ENCODE peak calls at places on chromosomes 1 and 21, in eight cellular contexts. J is HS-5; Y is Right ventricle myocardium superior; A is EH; W is OCI-M1; E is heart left ventricle; P is stimulated activated CD4-positive, alpha-beta T cell treated with anti-CD3 and anti-CD28 coated beads, Interleukin-4, amount 100 ng/mL, for 1 hour; D is T follicular helper cell. T is an unnamed sample.

GRCh38 chr1:235739124-235739523 is 89.5 kb upstream of the GNG4 start:
- DNase-seq in J (peak), D (no peak), E (no peak), W (no peak), A (peak), Y (no peak), P (no peak), T (no peak)

GRCh38 chr21:44509539-44509938 is 30.5 kb downstream of the KRTAP10-1 start:
- DNase-seq in W (peak), P (no peak), D (no peak), E (peak), A (no peak), Y (peak), J (no peak), T (no peak)

GRCh38 chr1:231387770-231388669 is 34.1 kb downstream of the EGLN1 start:
- DNase-seq in J (no peak), P (no peak), D (no peak), Y (no peak), A (peak), E (no peak), W (no peak), T (no peak)

GRCh38 chr1:182616130-182617074 is 12.2 kb upstream of the RGS16 start:
- DNase-seq in J (no peak), E (peak), A (peak), Y (peak), W (peak), D (peak), P (peak), T (peak)

GRCh38 chr1:156492013-156492590 is 8.5 kb downstream of the MEF2D start:
- DNase-seq in E (no peak), D (no peak), J (no peak), P (no peak), Y (peak), A (no peak), W (no peak), T (no peak)

GRCh38 chr1:59704721-59705120 is 110.0 kb upstream of the HOOK1 start:
- DNase-seq in W (no peak), D (no peak), P (no peak), Y (no peak), E (no peak), A (no peak), J (no peak), T (no peak)

GRCh38 chr1:221998186-221998612 is 256.3 kb upstream of the DUSP10 start:
- DNase-seq in D (no peak), J (no peak), P (no peak), E (no peak), W (peak), Y (no peak), A (peak), T (no peak)

GRCh38 chr1:54814148-54814498 is 13.0 kb upstream of the TTC22 start:
- DNase-seq in D (no peak), Y (no peak), J (no peak), A (no peak), P (no peak), W (no peak), E (no peak), T (no peak)

GRCh38 chr1:2933431-2934172 is 87.7 kb upstream of the ACTRT2 start:
- DNase-seq in D (no peak), W (no peak), Y (peak), J (no peak), A (no peak), E (no peak), P (no peak), T (no peak)

GRCh38 chr21:15005391-15005790 is 59.4 kb downstream of the NRIP1 start:
- DNase-seq in E (no peak), A (peak), P (no peak), D (no peak), Y (no peak), W (no peak), J (no peak), T (no peak)

GRCh38 chr1:107766533-107766932 is 198.4 kb downstream of the VAV3 start:
- DNase-seq in Y (no peak), A (no peak), P (no peak), D (no peak), E (no peak), W (no peak), J (no peak), T (no peak)

GRCh38 chr1:19644422-19644760 is 280 bp downstream of the NBL1 start:
- DNase-seq in E (no peak), J (no peak), P (no peak), A (no peak), Y (no peak), D (no peak), W (no peak), T (no peak)

GRCh38 chr1:152029144-152029936 is 7.5 kb downstream of the S100A11 start:
- DNase-seq in J (peak), P (peak), Y (no peak), D (no peak), A (peak), E (no peak), W (peak), T (no peak)

GRCh38 chr1:45299981-45300668 is 26.6 kb upstream of the HPDL start:
- DNase-seq in E (no peak), P (peak), Y (no peak), W (peak), D (peak), A (peak), J (peak), T (no peak)

GRCh38 chr1:72623299-72623708 is 341.0 kb upstream of the NEGR1 start:
- DNase-seq in E (no peak), W (peak), P (no peak), Y (no peak), A (peak), D (no peak), J (peak), T (no peak)

GRCh38 chr1:34408011-34408410 is 231.3 kb downstream of the C1orf94 start:
- DNase-seq in E (no peak), D (no peak), W (no peak), Y (no peak), J (peak), A (peak), P (no peak), T (no peak)

GRCh38 chr1:2124446-2125198 is 70.0 kb downstream of the FAAP20 start:
- DNase-seq in A (no peak), P (no peak), E (peak), Y (peak), D (no peak), J (no peak), W (no peak), T (no peak)

GRCh38 chr1:53938136-53938830 is 7.2 kb downstream of the IFT25 start:
- DNase-seq in Y (no peak), W (no peak), J (no peak), E (no peak), A (peak), P (no peak), D (no peak), T (no peak)

GRCh38 chr1:203888807-203889251 is 27.4 kb downstream of the SNRPE start:
- DNase-seq in A (peak), E (no peak), P (no peak), Y (no peak), W (no peak), D (no peak), J (peak), T (no peak)

GRCh38 chr1:187788686-187789085 is 959.9 kb downstream of the PLA2G4A start:
- DNase-seq in J (no peak), E (no peak), P (no peak), D (no peak), Y (no peak), A (no peak), W (no peak), T (no peak)

GRCh38 chr1:191176131-191176530 is 698.5 kb upstream of the BRINP3 start:
- DNase-seq in W (no peak), P (no peak), J (no peak), Y (no peak), E (no peak), A (no peak), D (no peak), T (no peak)

GRCh38 chr1:3030663-3031381 is 9.6 kb downstream of the ACTRT2 start:
- DNase-seq in P (no peak), W (no peak), D (no peak), A (no peak), Y (peak), J (no peak), E (peak), T (no peak)

GRCh38 chr1:33392639-33393038 is 38.3 kb downstream of the PHC2 start:
- DNase-seq in J (no peak), Y (no peak), E (no peak), A (peak), D (no peak), P (no peak), W (no peak), T (no peak)

GRCh38 chr1:35844826-35845225 is 37.0 kb downstream of the AGO4 start:
- DNase-seq in Y (no peak), A (no peak), P (no peak), D (no peak), E (no peak), J (no peak), W (no peak), T (no peak)

GRCh38 chr1:176149939-176150807 is 56.9 kb downstream of the COP1 start:
- DNase-seq in J (no peak), P (no peak), Y (no peak), A (no peak), W (no peak), D (no peak), E (no peak), T (no peak)

GRCh38 chr1:237814319-237814924 is 76.3 kb downstream of the ZP4 start:
- DNase-seq in J (no peak), E (no peak), P (no peak), D (no peak), Y (no peak), W (peak), A (no peak), T (no peak)

GRCh38 chr1:162548170-162548569 is 13.4 kb upstream of the UAP1 start:
- DNase-seq in D (no peak), A (peak), E (no peak), J (no peak), P (no peak), W (no peak), Y (no peak), T (no peak)

GRCh38 chr1:216766633-216767325 is 43.5 kb upstream of the ESRRG start:
- DNase-seq in J (no peak), A (no peak), P (no peak), E (no peak), Y (no peak), D (no peak), W (peak), T (no peak)

GRCh38 chr1:24970399-24970753 is 40.3 kb upstream of the RUNX3 start:
- DNase-seq in P (no peak), D (no peak), A (peak), E (no peak), J (no peak), Y (no peak), W (no peak), T (no peak)

GRCh38 chr1:55474168-55474786 is 259.1 kb upstream of the USP24 start:
- DNase-seq in P (no peak), W (peak), J (no peak), E (no peak), D (no peak), Y (no peak), A (peak), T (no peak)

GRCh38 chr1:225462714-225463574 is 35.1 kb upstream of the LBR start:
- DNase-seq in Y (peak), J (no peak), W (no peak), E (no peak), P (no peak), A (no peak), D (no peak), T (no peak)

GRCh38 chr1:93652335-93652949 is 29.2 kb downstream of the BCAR3 start:
- DNase-seq in Y (no peak), J (no peak), P (no peak), A (no peak), D (no peak), W (no peak), E (no peak), T (no peak)

GRCh38 chr1:21541835-21542234 is 32.6 kb downstream of the ALPL start:
- DNase-seq in E (peak), J (no peak), D (no peak), A (peak), Y (peak), P (no peak), W (no peak), T (no peak)

GRCh38 chr1:2468041-2468472 is 8.0 kb upstream of the PLCH2 start:
- DNase-seq in W (peak), E (peak), P (peak), A (peak), D (peak), Y (no peak), J (no peak), T (no peak)

GRCh38 chr1:85275701-85276289 is 637 bp downstream of the BCL10 start:
- DNase-seq in W (no peak), J (no peak), Y (no peak), D (no peak), A (no peak), P (no peak), E (no peak), T (no peak)

GRCh38 chr1:178650950-178651461 is 74.0 kb upstream of the RALGPS2 start:
- DNase-seq in A (peak), D (no peak), E (no peak), Y (no peak), P (no peak), W (no peak), J (peak), T (no peak)

GRCh38 chr1:42379794-42380616 is 587 bp upstream of the RIMKLA start:
- DNase-seq in Y (no peak), P (peak), W (no peak), E (no peak), J (no peak), A (peak), D (no peak), T (peak)

T was measured in activated T-helper 2 cell treated with anti-CD3 and anti-CD28 coated beads, Interferon-gamma antibody, Interleukin-2, Interleukin-4, amounts not matched to agents 10 μg/mL and 5 μg/mL and 100 μg/mL, durations not matched to agents 14 hours and 24 hours and 36 hours.